ENCODE peak calls at places on chromosomes 5 and 9, in five cellular contexts. One of them, this sample, is unnamed.

GRCh38 chr5:133034064-133034463 is 7.7 kb upstream of the ZCCHC10 start:
- DNase-seq in effector memory CD4-positive, alpha-beta T cell: no peak
- DNase-seq in left ventricle myocardium inferior: no peak
- DNase-seq in tibial artery: no peak
- DNase-seq in ascending aorta: no peak
- DNase-seq in this sample: no peak

GRCh38 chr9:18071651-18072060 is 402.3 kb upstream of the ADAMTSL1 start:
- DNase-seq in left ventricle myocardium inferior: no peak
- DNase-seq in tibial artery: no peak
- DNase-seq in effector memory CD4-positive, alpha-beta T cell: no peak
- DNase-seq in ascending aorta: no peak
- DNase-seq in this sample: no peak

GRCh38 chr5:107817951-107818350 is 147.2 kb upstream of the EFNA5 start:
- DNase-seq in effector memory CD4-positive, alpha-beta T cell: no peak
- DNase-seq in tibial artery: no peak
- DNase-seq in left ventricle myocardium inferior: no peak
- DNase-seq in ascending aorta: no peak
- DNase-seq in this sample: no peak

GRCh38 chr9:126836216-126836615 is 24.2 kb upstream of the ZBTB34 start:
- DNase-seq in tibial artery: no peak
- DNase-seq in effector memory CD4-positive, alpha-beta T cell: no peak
- DNase-seq in ascending aorta: no peak
- DNase-seq in left ventricle myocardium inferior: no peak
- DNase-seq in this sample: no peak

GRCh38 chr9:121945281-121945680 is 147.8 kb downstream of the TTLL11 start:
- DNase-seq in left ventricle myocardium inferior: no peak
- DNase-seq in ascending aorta: no peak
- DNase-seq in effector memory CD4-positive, alpha-beta T cell: no peak
- DNase-seq in tibial artery: no peak
- DNase-seq in this sample: no peak

GRCh38 chr9:134626576-134627416 is 14.8 kb upstream of the COL5A1 start:
- DNase-seq in left ventricle myocardium inferior: no peak
- DNase-seq in ascending aorta: no peak
- DNase-seq in effector memory CD4-positive, alpha-beta T cell: no peak
- DNase-seq in tibial artery: peak; percentile 57
- DNase-seq in this sample: no peak

GRCh38 chr5:29208026-29208425 is 1985.5 kb upstream of the CDH6 start:
- DNase-seq in left ventricle myocardium inferior: no peak
- DNase-seq in tibial artery: no peak
- DNase-seq in effector memory CD4-positive, alpha-beta T cell: no peak
- DNase-seq in ascending aorta: no peak
- DNase-seq in this sample: no peak

GRCh38 chr5:73709536-73710129 is 83.6 kb downstream of the ARHGEF28 start:
- DNase-seq in left ventricle myocardium inferior: no peak
- DNase-seq in effector memory CD4-positive, alpha-beta T cell: no peak
- DNase-seq in ascending aorta: no peak
- DNase-seq in tibial artery: no peak
- DNase-seq in this sample: no peak

GRCh38 chr9:131082774-131083512 is 13.4 kb upstream of the AIF1L start:
- DNase-seq in tibial artery: no peak
- DNase-seq in ascending aorta: no peak
- DNase-seq in left ventricle myocardium inferior: no peak
- DNase-seq in effector memory CD4-positive, alpha-beta T cell: no peak
- DNase-seq in this sample: no peak

GRCh38 chr5:116632890-116633289 is 58.3 kb upstream of the SEMA6A start:
- DNase-seq in effector memory CD4-positive, alpha-beta T cell: no peak
- DNase-seq in tibial artery: no peak
- DNase-seq in ascending aorta: no peak
- DNase-seq in left ventricle myocardium inferior: no peak
- DNase-seq in this sample: no peak

GRCh38 chr9:15977438-15977837 is 424.6 kb downstream of the CCDC171 start:
- DNase-seq in tibial artery: no peak
- DNase-seq in left ventricle myocardium inferior: no peak
- DNase-seq in effector memory CD4-positive, alpha-beta T cell: no peak
- DNase-seq in ascending aorta: no peak
- DNase-seq in this sample: no peak

GRCh38 chr5:2487152-2487763 is 264.2 kb downstream of the IRX2 start:
- DNase-seq in effector memory CD4-positive, alpha-beta T cell: no peak
- DNase-seq in left ventricle myocardium inferior: no peak
- DNase-seq in ascending aorta: no peak
- DNase-seq in tibial artery: no peak
- DNase-seq in this sample: no peak

GRCh38 chr5:77133061-77133758 is 46.1 kb upstream of the ZBED3 start:
- DNase-seq in tibial artery: peak; percentile 71
- DNase-seq in left ventricle myocardium inferior: peak; percentile 32
- DNase-seq in ascending aorta: peak; percentile 13
- DNase-seq in effector memory CD4-positive, alpha-beta T cell: no peak
- DNase-seq in this sample: no peak

GRCh38 chr5:153276151-153276550 is 214.3 kb upstream of the GRIA1 start:
- DNase-seq in tibial artery: no peak
- DNase-seq in left ventricle myocardium inferior: no peak
- DNase-seq in effector memory CD4-positive, alpha-beta T cell: no peak
- DNase-seq in ascending aorta: no peak
- DNase-seq in this sample: peak; percentile 31

GRCh38 chr5:118952992-118953651 is 35.2 kb downstream of the DTWD2 start:
- DNase-seq in effector memory CD4-positive, alpha-beta T cell: no peak
- DNase-seq in left ventricle myocardium inferior: no peak
- DNase-seq in tibial artery: no peak
- DNase-seq in ascending aorta: no peak
- DNase-seq in this sample: no peak

GRCh38 chr5:14490309-14490711 is 91.3 kb upstream of the OTULINL start:
- DNase-seq in left ventricle myocardium inferior: no peak
- DNase-seq in tibial artery: no peak
- DNase-seq in ascending aorta: no peak
- DNase-seq in effector memory CD4-positive, alpha-beta T cell: no peak
- DNase-seq in this sample: no peak

GRCh38 chr9:95511232-95511951 is 5.4 kb downstream of the PTCH1 start:
- DNase-seq in left ventricle myocardium inferior: no peak
- DNase-seq in tibial artery: peak; percentile 79
- DNase-seq in ascending aorta: no peak
- DNase-seq in effector memory CD4-positive, alpha-beta T cell: no peak
- DNase-seq in this sample: no peak

GRCh38 chr9:133437753-133438531 is 15.8 kb downstream of the ADAMTS13 start:
- DNase-seq in effector memory CD4-positive, alpha-beta T cell: no peak
- DNase-seq in ascending aorta: no peak
- DNase-seq in left ventricle myocardium inferior: no peak
- DNase-seq in tibial artery: no peak
- DNase-seq in this sample: no peak

GRCh38 chr9:124256517-124257069 is 1.2 kb upstream of the NEK6 start:
- DNase-seq in effector memory CD4-positive, alpha-beta T cell: no peak
- DNase-seq in tibial artery: peak; percentile 60
- DNase-seq in left ventricle myocardium inferior: no peak
- DNase-seq in ascending aorta: no peak
- DNase-seq in this sample: no peak

GRCh38 chr5:172640822-172641358 is at the start of gene NEURL1B:
- DNase-seq in tibial artery: peak; percentile 83
- DNase-seq in left ventricle myocardium inferior: peak; percentile 84
- DNase-seq in ascending aorta: no peak
- DNase-seq in effector memory CD4-positive, alpha-beta T cell: peak; percentile 8
- DNase-seq in this sample: no peak

GRCh38 chr9:92663951-92664350 is 6.0 kb downstream of the IPPK start:
- DNase-seq in effector memory CD4-positive, alpha-beta T cell: no peak
- DNase-seq in tibial artery: no peak
- DNase-seq in ascending aorta: no peak
- DNase-seq in left ventricle myocardium inferior: no peak
- DNase-seq in this sample: no peak

GRCh38 chr5:149207821-149208220 is 63.8 kb upstream of the AFAP1L1 start:
- DNase-seq in effector memory CD4-positive, alpha-beta T cell: no peak
- DNase-seq in tibial artery: no peak
- DNase-seq in ascending aorta: no peak
- DNase-seq in left ventricle myocardium inferior: no peak
- DNase-seq in this sample: no peak

GRCh38 chr9:70112981-70113380 is 69.3 kb downstream of the MAMDC2 start:
- DNase-seq in effector memory CD4-positive, alpha-beta T cell: no peak
- DNase-seq in ascending aorta: no peak
- DNase-seq in tibial artery: no peak
- DNase-seq in left ventricle myocardium inferior: no peak
- DNase-seq in this sample: no peak

GRCh38 chr5:76816110-76816831 is 2.6 kb upstream of the F2RL1 start:
- DNase-seq in tibial artery: no peak
- DNase-seq in effector memory CD4-positive, alpha-beta T cell: no peak
- DNase-seq in ascending aorta: no peak
- DNase-seq in left ventricle myocardium inferior: no peak
- DNase-seq in this sample: no peak

GRCh38 chr5:180072556-180072955 is 997 bp upstream of the RNF130 start:
- DNase-seq in tibial artery: no peak
- DNase-seq in left ventricle myocardium inferior: no peak
- DNase-seq in ascending aorta: no peak
- DNase-seq in effector memory CD4-positive, alpha-beta T cell: no peak
- DNase-seq in this sample: no peak

GRCh38 chr9:106857811-106858470 is 5.0 kb upstream of the ZNF462 start:
- DNase-seq in left ventricle myocardium inferior: no peak
- DNase-seq in tibial artery: no peak
- DNase-seq in ascending aorta: no peak
- DNase-seq in effector memory CD4-positive, alpha-beta T cell: no peak
- DNase-seq in this sample: no peak

GRCh38 chr9:20728493-20729220 is 44.6 kb downstream of the FOCAD start:
- DNase-seq in left ventricle myocardium inferior: no peak
- DNase-seq in ascending aorta: no peak
- DNase-seq in tibial artery: no peak
- DNase-seq in effector memory CD4-positive, alpha-beta T cell: no peak
- DNase-seq in this sample: no peak

GRCh38 chr9:32552172-32552872 is at the start of the genes SMIM27 and TOPORS:
- DNase-seq in tibial artery: peak; percentile 94
- DNase-seq in ascending aorta: peak; percentile 70
- DNase-seq in left ventricle myocardium inferior: peak; percentile 91
- DNase-seq in effector memory CD4-positive, alpha-beta T cell: peak; percentile 80
- DNase-seq in this sample: no peak

GRCh38 chr5:13814293-13814692 is 130.2 kb downstream of the DNAH5 start:
- DNase-seq in tibial artery: no peak
- DNase-seq in ascending aorta: no peak
- DNase-seq in left ventricle myocardium inferior: no peak
- DNase-seq in effector memory CD4-positive, alpha-beta T cell: no peak
- DNase-seq in this sample: no peak

DNA sequence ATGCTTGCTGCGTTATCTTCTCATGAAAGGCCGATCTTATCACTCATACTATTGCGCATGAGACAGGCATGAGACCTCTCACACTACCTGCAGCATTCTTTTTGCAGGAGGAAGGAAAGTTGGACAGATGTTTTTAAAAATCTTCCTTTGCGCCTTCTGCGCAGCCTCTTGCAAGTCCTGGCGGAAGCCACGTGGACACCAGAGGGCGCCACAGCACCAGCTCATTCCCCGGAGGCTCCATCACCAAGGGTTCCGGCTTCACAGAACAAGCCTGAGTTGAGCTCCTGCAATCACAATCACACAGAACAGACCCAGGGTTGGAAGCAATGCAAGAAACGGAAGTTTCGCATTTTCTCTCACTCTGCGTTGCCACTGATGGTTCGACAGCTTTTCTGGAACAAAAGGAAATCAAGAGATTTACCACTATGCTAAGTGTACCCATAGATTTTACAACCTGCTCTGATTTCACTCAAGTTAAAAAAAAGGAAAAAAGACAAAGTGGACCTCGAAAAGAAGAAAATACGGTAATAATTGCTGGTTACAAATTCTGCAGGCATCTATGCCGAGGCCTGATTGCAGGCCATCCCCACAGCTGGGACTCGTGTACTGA is 304.8 kb upstream of the MSX2 start:
- DNase-seq in left ventricle myocardium inferior: peak; percentile 87
- DNase-seq in tibial artery: peak; percentile 91
- DNase-seq in ascending aorta: peak; percentile 38
- DNase-seq in effector memory CD4-positive, alpha-beta T cell: peak; percentile 30
- DNase-seq in this sample: peak; percentile 84
- H3K4me3 ChIP-seq in left ventricle myocardium inferior: peak overlapping the region; percentile 31
- H3K4me3 ChIP-seq in tibial artery: peak overlapping the region; percentile 22
- H3K4me3 ChIP-seq in ascending aorta: peak overlapping the region; percentile 51
- H3K4me3 ChIP-seq in effector memory CD4-positive, alpha-beta T cell: peak overlapping the region; percentile 26
- H3K4me3 ChIP-seq in this sample: peak overlapping the region; percentile 37

GRCh38 chr9:129661029-129661428 is 4.4 kb upstream of the PRRX2 start:
- DNase-seq in left ventricle myocardium inferior: no peak
- DNase-seq in ascending aorta: no peak
- DNase-seq in effector memory CD4-positive, alpha-beta T cell: no peak
- DNase-seq in tibial artery: no peak
- DNase-seq in this sample: no peak
- H3K9me3 ChIP-seq in left ventricle myocardium inferior: no peaks in the 10 kb centered on the region
- H3K9me3 ChIP-seq in ascending aorta: no peaks in the 10 kb centered on the region
- H3K9me3 ChIP-seq in effector memory CD4-positive, alpha-beta T cell: no peaks in the 10 kb centered on the region
- H3K9me3 ChIP-seq in tibial artery: no peaks in the 10 kb centered on the region
- H3K9me3 ChIP-seq in this sample: no peaks in the 10 kb centered on the region

DNA sequence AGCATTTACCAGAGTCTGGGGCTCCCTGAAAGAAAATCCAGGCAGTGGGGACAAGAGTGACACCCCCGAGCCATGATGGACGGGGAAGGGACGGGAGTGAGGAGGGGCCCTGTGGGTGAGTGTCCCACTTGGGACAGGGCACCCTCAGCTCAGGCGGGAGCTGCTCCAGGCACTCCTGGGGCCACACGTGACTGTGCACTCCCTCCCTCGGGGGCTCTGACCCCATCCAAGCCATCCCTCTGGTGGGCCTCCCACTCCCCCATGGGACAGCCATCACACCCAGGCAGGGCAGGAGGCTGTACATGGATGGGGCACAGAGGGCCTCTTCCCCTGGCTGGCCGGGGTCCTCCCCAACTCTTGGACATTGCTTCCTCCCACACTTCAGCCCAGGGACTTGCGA is 3.0 kb upstream of the CARD9 start:
- DNase-seq in ascending aorta: no peak
- DNase-seq in effector memory CD4-positive, alpha-beta T cell: no peak
- DNase-seq in tibial artery: no peak
- DNase-seq in left ventricle myocardium inferior: no peak
- DNase-seq in this sample: no peak
- H3K36me3 ChIP-seq in ascending aorta: peaks cover 33% of the 10 kb centered on the region
- H3K36me3 ChIP-seq in effector memory CD4-positive, alpha-beta T cell: peaks cover 20% of the 10 kb centered on the region
- H3K36me3 ChIP-seq in tibial artery: peaks cover 47% of the 10 kb centered on the region
- H3K36me3 ChIP-seq in left ventricle myocardium inferior: peaks cover 17% of the 10 kb centered on the region
- H3K36me3 ChIP-seq in this sample: peaks cover 35% of the 10 kb centered on the region

GRCh38 chr9:112049834-112050516 is 125.1 kb downstream of the SUSD1 start:
- DNase-seq in effector memory CD4-positive, alpha-beta T cell: no peak
- DNase-seq in tibial artery: no peak
- DNase-seq in ascending aorta: no peak
- DNase-seq in left ventricle myocardium inferior: no peak
- DNase-seq in this sample: no peak
- H3K4me3 ChIP-seq in effector memory CD4-positive, alpha-beta T cell: no peak overlapping the region
- H3K4me3 ChIP-seq in tibial artery: no peak overlapping the region
- H3K4me3 ChIP-seq in ascending aorta: no peak overlapping the region
- H3K4me3 ChIP-seq in left ventricle myocardium inferior: no peak overlapping the region
- H3K4me3 ChIP-seq in this sample: no peak overlapping the region

GRCh38 chr5:20985754-20986153 is 997.8 kb upstream of the CDH18 start:
- DNase-seq in left ventricle myocardium inferior: no peak
- DNase-seq in effector memory CD4-positive, alpha-beta T cell: no peak
- DNase-seq in tibial artery: no peak
- DNase-seq in ascending aorta: no peak
- DNase-seq in this sample: no peak
- H3K9me3 ChIP-seq in left ventricle myocardium inferior: peaks cover 64% of the 10 kb centered on the region
- H3K9me3 ChIP-seq in effector memory CD4-positive, alpha-beta T cell: peaks cover 6% of the 10 kb centered on the region
- H3K9me3 ChIP-seq in tibial artery: peaks cover 6% of the 10 kb centered on the region
- H3K9me3 ChIP-seq in ascending aorta: peaks cover 6% of the 10 kb centered on the region
- H3K9me3 ChIP-seq in this sample: no peaks in the 10 kb centered on the region

DNA sequence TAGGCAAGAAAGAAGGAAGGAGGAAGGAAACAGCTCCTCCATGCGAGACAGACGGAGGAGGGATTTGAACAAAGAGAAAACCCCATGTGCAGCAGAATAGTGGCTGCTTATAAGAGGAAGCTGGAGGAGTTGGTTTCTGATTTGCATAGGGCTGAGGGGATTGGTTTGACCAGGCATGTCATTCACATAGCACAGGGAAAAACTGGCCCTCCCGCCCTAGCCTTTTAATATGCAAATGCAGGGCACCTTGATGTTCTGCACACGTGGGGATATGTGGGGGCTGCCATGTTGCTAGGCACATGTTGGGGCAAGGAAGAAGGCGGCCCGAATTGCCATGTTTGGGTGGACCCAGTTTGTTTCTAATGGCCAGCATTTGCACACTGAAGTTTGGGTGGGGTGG is 42.2 kb downstream of the OSMR start:
- DNase-seq in ascending aorta: no peak
- DNase-seq in effector memory CD4-positive, alpha-beta T cell: no peak
- DNase-seq in tibial artery: no peak
- DNase-seq in left ventricle myocardium inferior: no peak
- DNase-seq in this sample: peak; percentile 33
- H3K36me3 ChIP-seq in ascending aorta: peaks cover 68% of the 10 kb centered on the region
- H3K36me3 ChIP-seq in effector memory CD4-positive, alpha-beta T cell: no peaks in the 10 kb centered on the region
- H3K36me3 ChIP-seq in tibial artery: peaks cover 57% of the 10 kb centered on the region
- H3K36me3 ChIP-seq in left ventricle myocardium inferior: peaks cover 45% of the 10 kb centered on the region
- H3K36me3 ChIP-seq in this sample: no peaks in the 10 kb centered on the region